ENCODE peak calls at places on chromosomes 11 and 22, in seven cellular contexts. One of them, this sample, is unnamed.

GRCh38 chr11:87849216-87849615 is 326.0 kb downstream of the RAB38 start:
- DNase-seq in stimulated activated CD4-positive, alpha-beta T cell treated with anti-CD3 and anti-CD28 coated beads, Interleukin-2, amount 100 ng/mL, for 48 hours: no peak
- DNase-seq in foreskin fibroblast: no peak
- DNase-seq in Karpas-422: no peak
- DNase-seq in ovary: no peak
- DNase-seq in T-cell: no peak
- DNase-seq in left ventricle myocardium superior: no peak
- DNase-seq in this sample: no peak

GRCh38 chr11:66720223-66720898 is 8.7 kb downstream of the SPTBN2 start:
- DNase-seq in stimulated activated CD4-positive, alpha-beta T cell treated with anti-CD3 and anti-CD28 coated beads, Interleukin-2, amount 100 ng/mL, for 48 hours: peak
- DNase-seq in foreskin fibroblast: peak
- DNase-seq in Karpas-422: peak
- DNase-seq in ovary: no peak
- DNase-seq in T-cell: no peak
- DNase-seq in left ventricle myocardium superior: no peak
- DNase-seq in this sample: peak

GRCh38 chr11:131841028-131841427 is 470.6 kb downstream of the NTM start:
- DNase-seq in stimulated activated CD4-positive, alpha-beta T cell treated with anti-CD3 and anti-CD28 coated beads, Interleukin-2, amount 100 ng/mL, for 48 hours: no peak
- DNase-seq in foreskin fibroblast: no peak
- DNase-seq in Karpas-422: no peak
- DNase-seq in ovary: no peak
- DNase-seq in T-cell: no peak
- DNase-seq in left ventricle myocardium superior: no peak
- DNase-seq in this sample: peak

GRCh38 chr11:46112961-46113617 is 8.2 kb downstream of the PHF21A start:
- DNase-seq in stimulated activated CD4-positive, alpha-beta T cell treated with anti-CD3 and anti-CD28 coated beads, Interleukin-2, amount 100 ng/mL, for 48 hours: no peak
- DNase-seq in foreskin fibroblast: peak
- DNase-seq in Karpas-422: peak
- DNase-seq in ovary: no peak
- DNase-seq in T-cell: peak
- DNase-seq in left ventricle myocardium superior: no peak
- DNase-seq in this sample: peak

GRCh38 chr11:85595285-85595884 is 31.8 kb downstream of the DLG2 start:
- DNase-seq in stimulated activated CD4-positive, alpha-beta T cell treated with anti-CD3 and anti-CD28 coated beads, Interleukin-2, amount 100 ng/mL, for 48 hours: no peak
- DNase-seq in foreskin fibroblast: peak
- DNase-seq in Karpas-422: peak
- DNase-seq in ovary: no peak
- DNase-seq in T-cell: no peak
- DNase-seq in left ventricle myocardium superior: no peak
- DNase-seq in this sample: peak

GRCh38 chr11:115407496-115407895 is 96.7 kb downstream of the CADM1 start:
- DNase-seq in stimulated activated CD4-positive, alpha-beta T cell treated with anti-CD3 and anti-CD28 coated beads, Interleukin-2, amount 100 ng/mL, for 48 hours: no peak
- DNase-seq in foreskin fibroblast: no peak
- DNase-seq in Karpas-422: no peak
- DNase-seq in ovary: no peak
- DNase-seq in T-cell: no peak
- DNase-seq in left ventricle myocardium superior: no peak
- DNase-seq in this sample: no peak

GRCh38 chr22:25627271-25627848 is 62.9 kb downstream of the GRK3 start:
- DNase-seq in stimulated activated CD4-positive, alpha-beta T cell treated with anti-CD3 and anti-CD28 coated beads, Interleukin-2, amount 100 ng/mL, for 48 hours: no peak
- DNase-seq in foreskin fibroblast: no peak
- DNase-seq in Karpas-422: no peak
- DNase-seq in ovary: no peak
- DNase-seq in T-cell: no peak
- DNase-seq in left ventricle myocardium superior: no peak
- DNase-seq in this sample: no peak

GRCh38 chr11:106278391-106278790 is 200.9 kb downstream of the AASDHPPT start:
- DNase-seq in stimulated activated CD4-positive, alpha-beta T cell treated with anti-CD3 and anti-CD28 coated beads, Interleukin-2, amount 100 ng/mL, for 48 hours: no peak
- DNase-seq in foreskin fibroblast: no peak
- DNase-seq in Karpas-422: no peak
- DNase-seq in ovary: no peak
- DNase-seq in T-cell: no peak
- DNase-seq in left ventricle myocardium superior: no peak
- DNase-seq in this sample: no peak

GRCh38 chr22:37163618-37164534 is 14.2 kb upstream of the IL2RB start:
- DNase-seq in stimulated activated CD4-positive, alpha-beta T cell treated with anti-CD3 and anti-CD28 coated beads, Interleukin-2, amount 100 ng/mL, for 48 hours: peak
- DNase-seq in foreskin fibroblast: no peak
- DNase-seq in Karpas-422: no peak
- DNase-seq in ovary: no peak
- DNase-seq in T-cell: no peak
- DNase-seq in left ventricle myocardium superior: peak
- DNase-seq in this sample: no peak

GRCh38 chr11:75113049-75113448 is 16.4 kb upstream of the OR2AT4 start:
- DNase-seq in stimulated activated CD4-positive, alpha-beta T cell treated with anti-CD3 and anti-CD28 coated beads, Interleukin-2, amount 100 ng/mL, for 48 hours: no peak
- DNase-seq in foreskin fibroblast: no peak
- DNase-seq in Karpas-422: no peak
- DNase-seq in ovary: no peak
- DNase-seq in T-cell: no peak
- DNase-seq in left ventricle myocardium superior: no peak
- DNase-seq in this sample: no peak

GRCh38 chr11:66745356-66746235 is 16.6 kb upstream of the SPTBN2 start:
- DNase-seq in stimulated activated CD4-positive, alpha-beta T cell treated with anti-CD3 and anti-CD28 coated beads, Interleukin-2, amount 100 ng/mL, for 48 hours: peak
- DNase-seq in foreskin fibroblast: peak
- DNase-seq in Karpas-422: peak
- DNase-seq in ovary: no peak
- DNase-seq in T-cell: peak
- DNase-seq in left ventricle myocardium superior: peak
- DNase-seq in this sample: no peak

GRCh38 chr22:36368359-36368983 is 19.3 kb downstream of the MYH9 start:
- DNase-seq in stimulated activated CD4-positive, alpha-beta T cell treated with anti-CD3 and anti-CD28 coated beads, Interleukin-2, amount 100 ng/mL, for 48 hours: no peak
- DNase-seq in foreskin fibroblast: peak
- DNase-seq in Karpas-422: no peak
- DNase-seq in ovary: no peak
- DNase-seq in T-cell: no peak
- DNase-seq in left ventricle myocardium superior: no peak
- DNase-seq in this sample: no peak

This sample was measured in stromal cell of bone marrow.